ENCODE peak calls at places on chromosomes 7 and 10, in four cellular contexts. W, S, V and L are unnamed samples.

GRCh38 chr10:218753-219152 is 83.5 kb downstream of the ZMYND11 start:
- DNase-seq in W (no peak), S (no peak), V (no peak), L (no peak)

GRCh38 chr10:95438781-95439180 is 122.4 kb downstream of the SORBS1 start:
- DNase-seq in W (no peak), S (no peak), V (no peak), L (peak)

GRCh38 chr10:98328163-98328562 is 60.2 kb upstream of the LOXL4 start:
- DNase-seq in W (peak), S (no peak), V (no peak), L (no peak)

GRCh38 chr7:121107923-121108498 is 119.5 kb downstream of the CPED1 start:
- DNase-seq in W (peak), S (peak), V (peak), L (peak)

GRCh38 chr7:46206474-46207060 is 285.5 kb upstream of the IGFBP3 start:
- DNase-seq in W (no peak), S (no peak), V (no peak), L (no peak)

GRCh38 chr10:97090035-97090434 is 95.7 kb downstream of the SLIT1 start:
- DNase-seq in W (no peak), S (no peak), V (no peak), L (no peak)

GRCh38 chr7:111370002-111370401 is 192.3 kb downstream of the IMMP2L start:
- DNase-seq in W (peak), S (no peak), V (no peak), L (no peak)

GRCh38 chr7:19674266-19674960 is 34.4 kb downstream of the POLR1F start:
- DNase-seq in W (peak), S (no peak), V (no peak), L (no peak)

GRCh38 chr10:71838264-71839211 is 12.5 kb downstream of the PSAP start:
- DNase-seq in W (peak), S (no peak), V (no peak), L (peak)

GRCh38 chr7:4739528-4739992 is 35.9 kb upstream of the AP5Z1 start:
- DNase-seq in W (no peak), S (peak), V (no peak), L (no peak)

GRCh38 chr10:114301951-114302710 is 63.1 kb downstream of the VWA2 start:
- DNase-seq in W (peak), S (no peak), V (no peak), L (no peak)